ENCODE peak calls at places on chromosomes 4 and X, in nine cellular contexts. I, E, Y, P, G, W, U, F and N are unnamed samples.

GRCh38 chr4:178395798-178396197 is 953.6 kb upstream of the AGA start:
- DNase-seq in G (peak; percentile 22), P (no peak), Y (no peak), E (no peak), F (no peak), U (no peak), W (no peak), I (no peak), N (peak; percentile 0)

GRCh38 chr4:15405069-15405468 is 22.8 kb upstream of the C1QTNF7 start:
- DNase-seq in U (no peak), F (no peak), P (no peak), E (no peak), G (no peak), I (no peak), Y (no peak), W (no peak), N (no peak)

GRCh38 chr4:3332498-3332897 is 39.7 kb downstream of the RGS12 start:
- DNase-seq in P (no peak), G (no peak), Y (no peak), U (no peak), W (no peak), F (no peak), I (no peak), E (no peak), N (no peak)

GRCh38 chrX:104742345-104742744 is 176.3 kb downstream of the IL1RAPL2 start:
- DNase-seq in G (peak; percentile 0), I (no peak), P (no peak), F (no peak), U (no peak), W (no peak), E (no peak), Y (no peak), N (peak; percentile 18)

GRCh38 chr4:150006197-150006596 is 72.0 kb upstream of the DCLK2 start:
- DNase-seq in U (no peak), E (no peak), G (no peak), W (no peak), F (no peak), I (no peak), P (no peak), Y (no peak), N (no peak)

GRCh38 chr4:159410076-159410777 is 307.3 kb downstream of the RAPGEF2 start:
- DNase-seq in W (no peak), F (no peak), E (no peak), G (peak; percentile 80), I (no peak), P (no peak), Y (no peak), U (no peak), N (peak; percentile 90)

GRCh38 chr4:122765702-122766352 is 33.3 kb downstream of the BBS12 start:
- DNase-seq in G (peak; percentile 81), I (no peak), F (peak; percentile 76), E (no peak), U (no peak), W (no peak), Y (no peak), P (no peak), N (peak; percentile 88)

GRCh38 chr4:3756343-3757059 is 9.7 kb upstream of the ADRA2C start:
- DNase-seq in U (no peak), Y (no peak), W (no peak), F (no peak), I (no peak), P (no peak), E (no peak), G (no peak), N (no peak)

GRCh38 chr4:146976145-146976544 is 30.5 kb upstream of the TTC29 start:
- DNase-seq in I (no peak), P (no peak), W (no peak), E (no peak), Y (no peak), G (no peak), U (no peak), F (no peak), N (no peak)

GRCh38 chr4:177250056-177250696 is 59.5 kb upstream of the NEIL3 start:
- DNase-seq in F (peak; percentile 20), Y (peak; percentile 74), I (no peak), P (peak; percentile 78), U (peak; percentile 67), E (peak; percentile 45), W (peak; percentile 18), G (peak; percentile 75), N (peak; percentile 47)

GRCh38 chr4:15868816-15869413 is 69.6 kb downstream of the FGFBP1 start:
- DNase-seq in I (no peak), E (no peak), Y (no peak), P (no peak), F (no peak), W (no peak), U (no peak), G (no peak), N (no peak)

GRCh38 chr4:85762204-85762884 is 287.4 kb downstream of the ARHGAP24 start:
- DNase-seq in P (no peak), Y (no peak), W (no peak), I (no peak), G (no peak), F (peak; percentile 79), U (no peak), E (no peak), N (peak; percentile 57)

GRCh38 chr4:40316333-40316781 is 18.8 kb upstream of the CHRNA9 start:
- DNase-seq in U (no peak), G (peak; percentile 90), I (no peak), E (no peak), Y (peak; percentile 55), P (no peak), W (peak; percentile 38), F (no peak), N (peak; percentile 95)

GRCh38 chr4:78864405-78865024 is 74.7 kb downstream of the PAQR3 start:
- DNase-seq in Y (no peak), I (peak; percentile 47), G (peak; percentile 83), F (peak; percentile 59), P (no peak), E (no peak), W (peak; percentile 26), U (peak; percentile 52), N (peak; percentile 80)

GRCh38 chrX:41600266-41600665 is 88.5 kb upstream of the GPR34 start:
- DNase-seq in E (no peak), U (no peak), Y (no peak), G (no peak), I (no peak), F (peak; percentile 60), W (no peak), P (no peak), N (no peak)

GRCh38 chr4:188596027-188596426 is 456.8 kb downstream of the TRIML1 start:
- DNase-seq in P (no peak), I (no peak), Y (no peak), G (no peak), U (no peak), F (no peak), E (no peak), W (no peak), N (no peak)

GRCh38 chr4:38768968-38769394 is 13.8 kb downstream of the TLR10 start:
- DNase-seq in P (no peak), I (no peak), E (no peak), W (no peak), Y (no peak), U (no peak), G (peak; percentile 42), F (no peak), N (no peak)

GRCh38 chrX:39956803-39957394 is 140.9 kb downstream of the BCOR start:
- DNase-seq in U (no peak), W (no peak), F (no peak), P (no peak), E (no peak), Y (no peak), I (no peak), G (no peak), N (no peak)

GRCh38 chr4:65096630-65097029 is 573.7 kb downstream of the EPHA5 start:
- DNase-seq in E (no peak), Y (no peak), U (no peak), G (no peak), W (no peak), P (no peak), F (no peak), I (no peak), N (no peak)

GRCh38 chr4:26330186-26330787 is 9.5 kb downstream of the RBPJ start:
- DNase-seq in E (no peak), P (no peak), W (no peak), U (no peak), Y (no peak), I (peak; percentile 44), G (peak; percentile 70), F (no peak), N (peak; percentile 68)

GRCh38 chr4:72366601-72367000 is 202.4 kb downstream of the ADAMTS3 start:
- DNase-seq in G (no peak), P (no peak), E (no peak), U (no peak), Y (no peak), W (no peak), F (no peak), I (no peak), N (peak; percentile 15)

GRCh38 chr4:152352645-152353116 is 183.2 kb downstream of the FBXW7 start:
- DNase-seq in U (peak; percentile 80), E (peak; percentile 24), P (peak; percentile 34), Y (no peak), I (peak; percentile 72), W (peak; percentile 40), G (peak; percentile 96), F (peak; percentile 95), N (peak; percentile 96)

GRCh38 chrX:1045680-1046314 is 166.7 kb downstream of the CRLF2 start:
- DNase-seq in W (no peak), G (no peak), P (no peak), Y (no peak), U (no peak), E (no peak), F (no peak), I (no peak), N (no peak)

GRCh38 chr4:105619193-105619931 is 66.9 kb downstream of the ARHGEF38 start:
- DNase-seq in E (peak; percentile 72), Y (no peak), F (no peak), W (no peak), P (no peak), G (no peak), U (no peak), I (peak; percentile 83), N (peak; percentile 38)

GRCh38 chrX:17473021-17473420 is 98.0 kb downstream of the NHS start:
- DNase-seq in P (no peak), E (no peak), U (no peak), G (no peak), W (no peak), Y (no peak), F (no peak), I (no peak), N (no peak)

GRCh38 chr4:90457817-90458216 is 330.6 kb downstream of the CCSER1 start:
- DNase-seq in P (no peak), G (no peak), E (no peak), I (no peak), F (no peak), U (no peak), Y (no peak), W (no peak), N (no peak)

GRCh38 chrX:7088968-7089615 is 58.4 kb upstream of the STS start:
- DNase-seq in F (no peak), U (no peak), W (peak; percentile 15), P (no peak), Y (peak; percentile 47), G (no peak), E (no peak), I (no peak), N (no peak)

GRCh38 chr4:142850478-142850877 is 4.4 kb upstream of the INPP4B start:
- DNase-seq in G (peak; percentile 26), I (no peak), E (no peak), W (no peak), U (no peak), P (no peak), Y (no peak), F (no peak), N (peak; percentile 22)

GRCh38 chr4:43163101-43163792 is 270.7 kb downstream of the GRXCR1 start:
- DNase-seq in I (no peak), E (no peak), F (no peak), W (no peak), P (no peak), Y (no peak), U (no peak), G (no peak), N (peak; percentile 3)

GRCh38 chrX:70293621-70294020 is 3.7 kb downstream of the KIF4A start:
- DNase-seq in I (no peak), P (no peak), W (no peak), F (no peak), G (peak; percentile 61), Y (no peak), U (no peak), E (no peak), N (peak; percentile 53)

GRCh38 chr4:38177792-38178665 is 217.8 kb downstream of the PTTG2 start:
- DNase-seq in U (no peak), P (no peak), I (peak; percentile 64), W (peak; percentile 56), Y (peak; percentile 63), E (no peak), F (no peak), G (peak; percentile 45), N (no peak)